ENCODE peak calls at places on chromosomes 13 and 19, in five cellular contexts. P is stimulated activated naive CD4-positive, alpha-beta T cell treated with Interleukin-2 at 50 U/mL for 16 hours; T is left lung; L is CD8-positive, alpha-beta T cell; B is nephron progenitor cell. F is an unnamed sample.

GRCh38 chr13:39632994-39633393 is 22.5 kb upstream of the COG6 start:
- DNase-seq in T (no peak), L (no peak), B (no peak), P (no peak), F (no peak)

GRCh38 chr13:37656247-37656940 is 57.8 kb upstream of the POSTN start:
- DNase-seq in P (no peak), T (no peak), B (no peak), L (no peak), F (peak)

GRCh38 chr19:49954092-49954825 is 6.7 kb downstream of the SIGLEC11 start:
- DNase-seq in L (no peak), T (no peak), P (no peak), B (no peak), F (no peak)

GRCh38 chr19:58033741-58034475 is at the start of gene ZSCAN1:
- DNase-seq in P (no peak), B (peak), L (no peak), T (peak), F (peak)

GRCh38 chr13:40175639-40176038 is 490.8 kb downstream of the FOXO1 start:
- DNase-seq in L (no peak), T (no peak), P (no peak), B (no peak), F (no peak)

GRCh38 chr19:21786931-21787330 is 19.6 kb upstream of the ZNF100 start:
- DNase-seq in L (no peak), T (no peak), B (no peak), P (no peak), F (no peak)

GRCh38 chr19:48419158-48419920 is 25.9 kb downstream of the GRIN2D start:
- DNase-seq in B (peak), T (no peak), L (peak), P (peak), F (no peak)

GRCh38 chr13:46675016-46675415 is 121.9 kb downstream of the ESD start:
- DNase-seq in P (no peak), L (no peak), T (no peak), B (no peak), F (no peak)

GRCh38 chr19:2503521-2504109 is 27.7 kb downstream of the GADD45B start:
- DNase-seq in T (no peak), L (peak), P (peak), B (no peak), F (peak)

GRCh38 chr19:10748924-10749434 is 31.1 kb downstream of the DNM2 start:
- DNase-seq in P (no peak), L (no peak), B (no peak), T (peak), F (peak)

GRCh38 chr19:8363803-8364771 is at the start of gene ANGPTL4:
- DNase-seq in B (peak), T (no peak), P (peak), L (no peak), F (peak)

GRCh38 chr19:16587031-16588023 is 15.1 kb upstream of the SLC35E1 start:
- DNase-seq in T (peak), P (peak), L (no peak), B (peak), F (no peak)

F was measured in hepatocyte.